ENCODE peak calls at places on chromosomes 6 and 20, in four cellular contexts. One of them, this sample, is unnamed.

GRCh38 chr6:10682319-10682988 is 12.0 kb downstream of the C6orf52 start:
- DNase-seq in H1: no peak
- DNase-seq in endothelial cell of umbilical vein: no peak
- DNase-seq in GM12892: no peak
- DNase-seq in this sample: no peak

GRCh38 chr6:16208989-16209388 is 29.4 kb upstream of the GMPR start:
- DNase-seq in H1: no peak
- DNase-seq in endothelial cell of umbilical vein: no peak
- DNase-seq in GM12892: no peak
- DNase-seq in this sample: no peak

GRCh38 chr20:36113566-36114247 is 40.8 kb upstream of the EPB41L1 start:
- DNase-seq in H1: no peak
- DNase-seq in endothelial cell of umbilical vein: no peak
- DNase-seq in GM12892: no peak
- DNase-seq in this sample: peak

GRCh38 chr6:132471787-132472186 is 41.1 kb downstream of the STX7 start:
- DNase-seq in endothelial cell of umbilical vein: no peak
- DNase-seq in GM12892: no peak
- DNase-seq in H1: no peak
- DNase-seq in this sample: no peak

GRCh38 chr20:39632176-39632575 is 670.0 kb downstream of the DHX35 start:
- DNase-seq in H1: no peak
- DNase-seq in GM12892: no peak
- DNase-seq in endothelial cell of umbilical vein: no peak
- DNase-seq in this sample: no peak

GRCh38 chr6:136415351-136416005 is 125.8 kb upstream of the BCLAF1 start:
- DNase-seq in H1: no peak
- DNase-seq in GM12892: no peak
- DNase-seq in endothelial cell of umbilical vein: no peak
- DNase-seq in this sample: no peak

GRCh38 chr20:25032478-25033183 is 25.3 kb downstream of the ACSS1 start:
- DNase-seq in endothelial cell of umbilical vein: no peak
- DNase-seq in GM12892: no peak
- DNase-seq in H1: no peak
- DNase-seq in this sample: no peak

GRCh38 chr20:34472246-34472925 is 43.8 kb upstream of the DYNLRB1 start:
- DNase-seq in endothelial cell of umbilical vein: peak
- DNase-seq in GM12892: no peak
- DNase-seq in H1: no peak
- DNase-seq in this sample: no peak

GRCh38 chr6:49541936-49542335 is 8.5 kb upstream of the C6orf141 start:
- DNase-seq in H1: no peak
- DNase-seq in endothelial cell of umbilical vein: no peak
- DNase-seq in GM12892: no peak
- DNase-seq in this sample: no peak

GRCh38 chr6:43671011-43671800 is 16.4 kb downstream of the MRPS18A start:
- DNase-seq in H1: no peak
- DNase-seq in endothelial cell of umbilical vein: no peak
- DNase-seq in GM12892: no peak
- DNase-seq in this sample: no peak

GRCh38 chr6:90106449-90106848 is 190.2 kb downstream of the BACH2 start:
- DNase-seq in endothelial cell of umbilical vein: no peak
- DNase-seq in GM12892: no peak
- DNase-seq in H1: no peak
- DNase-seq in this sample: no peak

GRCh38 chr6:157258878-157259277 is 64.4 kb downstream of the TMEM242 start:
- DNase-seq in H1: no peak
- DNase-seq in endothelial cell of umbilical vein: no peak
- DNase-seq in GM12892: no peak
- DNase-seq in this sample: no peak

GRCh38 chr20:15236812-15237211 is 899.4 kb upstream of the FLRT3 start:
- DNase-seq in GM12892: no peak
- DNase-seq in H1: peak
- DNase-seq in endothelial cell of umbilical vein: peak
- DNase-seq in this sample: peak

GRCh38 chr6:3318821-3319540 is 60.2 kb downstream of the PSMG4 start:
- DNase-seq in endothelial cell of umbilical vein: no peak
- DNase-seq in GM12892: no peak
- DNase-seq in H1: no peak
- DNase-seq in this sample: no peak

GRCh38 chr20:36145877-36146707 is 8.4 kb upstream of the EPB41L1 start:
- DNase-seq in endothelial cell of umbilical vein: no peak
- DNase-seq in GM12892: no peak
- DNase-seq in H1: no peak
- DNase-seq in this sample: no peak

GRCh38 chr20:5402903-5403531 is 86.3 kb upstream of the PROKR2 start:
- DNase-seq in GM12892: peak
- DNase-seq in endothelial cell of umbilical vein: peak
- DNase-seq in H1: peak
- DNase-seq in this sample: peak

GRCh38 chr6:117169781-117170281 is 95.5 kb upstream of the VGLL2 start:
- DNase-seq in endothelial cell of umbilical vein: no peak
- DNase-seq in GM12892: no peak
- DNase-seq in H1: no peak
- DNase-seq in this sample: no peak

GRCh38 chr6:50527985-50528384 is 185.3 kb upstream of the TFAP2D start:
- DNase-seq in GM12892: no peak
- DNase-seq in endothelial cell of umbilical vein: no peak
- DNase-seq in H1: no peak
- DNase-seq in this sample: no peak

GRCh38 chr6:11815231-11815630 is 36.6 kb upstream of the ADTRP start:
- DNase-seq in GM12892: no peak
- DNase-seq in H1: no peak
- DNase-seq in endothelial cell of umbilical vein: no peak
- DNase-seq in this sample: no peak

GRCh38 chr6:1497593-1498105 is 108.3 kb downstream of the FOXF2 start:
- DNase-seq in GM12892: no peak
- DNase-seq in H1: peak
- DNase-seq in endothelial cell of umbilical vein: no peak
- DNase-seq in this sample: no peak

GRCh38 chr20:17835240-17835940 is 133.2 kb downstream of the SNX5 start:
- DNase-seq in GM12892: no peak
- DNase-seq in H1: no peak
- DNase-seq in endothelial cell of umbilical vein: peak
- DNase-seq in this sample: no peak

GRCh38 chr6:151483968-151484367 is 9.8 kb upstream of the CCDC170 start:
- DNase-seq in endothelial cell of umbilical vein: no peak
- DNase-seq in GM12892: no peak
- DNase-seq in H1: no peak
- DNase-seq in this sample: no peak

GRCh38 chr6:87200469-87201174 is 45.3 kb downstream of the ZNF292 start:
- DNase-seq in endothelial cell of umbilical vein: no peak
- DNase-seq in GM12892: no peak
- DNase-seq in H1: no peak
- DNase-seq in this sample: no peak

GRCh38 chr20:11459090-11459877 is 458.4 kb upstream of the BTBD3 start:
- DNase-seq in H1: no peak
- DNase-seq in GM12892: no peak
- DNase-seq in endothelial cell of umbilical vein: no peak
- DNase-seq in this sample: no peak

GRCh38 chr6:127878115-127878514 is 22.7 kb downstream of the THEMIS start:
- DNase-seq in H1: no peak
- DNase-seq in endothelial cell of umbilical vein: no peak
- DNase-seq in GM12892: no peak
- DNase-seq in this sample: no peak

GRCh38 chr6:14083262-14083661 is 34.3 kb upstream of the CD83 start:
- DNase-seq in GM12892: no peak
- DNase-seq in endothelial cell of umbilical vein: no peak
- DNase-seq in H1: no peak
- DNase-seq in this sample: no peak

GRCh38 chr20:62534526-62535221 is 58.9 kb upstream of the GATA5 start:
- DNase-seq in endothelial cell of umbilical vein: no peak
- DNase-seq in GM12892: no peak
- DNase-seq in H1: no peak
- DNase-seq in this sample: no peak

GRCh38 chr20:62537649-62538292 is 62.0 kb upstream of the GATA5 start:
- DNase-seq in GM12892: no peak
- DNase-seq in H1: no peak
- DNase-seq in endothelial cell of umbilical vein: no peak
- DNase-seq in this sample: no peak

GRCh38 chr20:62535282-62535811 is 59.6 kb upstream of the GATA5 start:
- DNase-seq in H1: no peak
- DNase-seq in endothelial cell of umbilical vein: no peak
- DNase-seq in GM12892: no peak
- DNase-seq in this sample: no peak

GRCh38 chr20:62535964-62536363 is 60.2 kb upstream of the GATA5 start:
- DNase-seq in GM12892: no peak
- DNase-seq in H1: no peak
- DNase-seq in endothelial cell of umbilical vein: no peak
- DNase-seq in this sample: no peak

GRCh38 chr20:62536731-62537401 is 61.1 kb upstream of the GATA5 start:
- DNase-seq in H1: no peak
- DNase-seq in GM12892: no peak
- DNase-seq in endothelial cell of umbilical vein: no peak
- DNase-seq in this sample: no peak
- TF ChIP-seq POLR2AphosphoS5 in H1: no peak
- TF ChIP-seq POLR2AphosphoS5 in GM12892: no peak
- TF ChIP-seq POLR2AphosphoS5 in endothelial cell of umbilical vein: no peak
- TF ChIP-seq POLR2AphosphoS5 in this sample: no peak

GRCh38 chr6:4352731-4353130 is 217.4 kb upstream of the ECI2 start:
- DNase-seq in endothelial cell of umbilical vein: no peak
- DNase-seq in GM12892: no peak
- DNase-seq in H1: no peak
- DNase-seq in this sample: no peak

GRCh38 chr6:4350571-4351505 is 215.5 kb upstream of the ECI2 start:
- DNase-seq in GM12892: no peak
- DNase-seq in H1: no peak
- DNase-seq in endothelial cell of umbilical vein: peak
- DNase-seq in this sample: no peak

GRCh38 chr6:4351506-4351852 is 216.1 kb upstream of the ECI2 start:
- DNase-seq in GM12892: no peak
- DNase-seq in H1: peak
- DNase-seq in endothelial cell of umbilical vein: no peak
- DNase-seq in this sample: no peak

GRCh38 chr6:4354181-4354580 is 218.8 kb upstream of the ECI2 start:
- DNase-seq in H1: no peak
- DNase-seq in GM12892: no peak
- DNase-seq in endothelial cell of umbilical vein: no peak
- DNase-seq in this sample: no peak

DNA sequence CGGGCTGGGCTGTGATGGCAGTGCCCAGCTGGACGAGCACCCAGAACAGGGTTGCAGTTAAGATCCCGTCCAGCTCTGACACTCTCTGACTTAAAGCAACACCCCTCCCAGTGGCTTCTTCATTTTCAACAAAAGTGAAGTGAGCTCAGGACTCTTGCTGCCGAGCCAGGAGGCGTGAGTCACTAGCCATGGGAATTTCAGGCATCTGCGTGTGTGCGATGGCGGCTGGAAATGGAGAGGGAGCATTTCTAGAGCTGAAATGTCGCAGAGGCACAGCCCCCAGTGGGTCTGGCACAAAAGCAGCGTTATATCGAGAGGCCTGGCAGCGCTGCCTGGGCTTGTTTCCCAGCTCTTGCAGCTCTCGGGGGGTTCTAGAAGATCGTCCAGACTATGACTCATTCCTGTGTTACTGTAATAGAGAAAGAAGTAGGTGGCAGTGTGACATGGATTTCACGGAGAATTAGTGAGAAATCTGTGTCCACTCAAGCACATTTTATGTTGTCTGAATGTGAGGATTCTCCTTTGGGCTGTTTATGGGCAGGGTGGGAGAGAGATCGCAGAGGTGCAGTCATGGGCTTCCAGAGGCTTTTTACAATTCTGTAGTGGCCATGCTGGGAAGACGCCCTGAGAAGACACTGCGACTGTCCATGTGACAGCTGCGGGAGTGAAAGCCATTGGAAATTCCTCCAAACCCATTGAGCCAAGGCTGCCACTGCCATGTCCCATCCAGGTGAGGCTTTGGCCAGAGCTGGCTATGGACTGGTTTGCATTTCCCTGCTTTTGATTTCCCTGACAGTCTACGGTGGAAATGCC is 216.7 kb upstream of the ECI2 start:
- DNase-seq in H1: peak
- DNase-seq in GM12892: no peak
- DNase-seq in endothelial cell of umbilical vein: peak
- DNase-seq in this sample: no peak
- TF ChIP-seq POLR2A in H1: no peak
- TF ChIP-seq POLR2A in GM12892: no peak
- TF ChIP-seq POLR2A in endothelial cell of umbilical vein: no peak
- TF ChIP-seq POLR2A in this sample: no peak

GRCh38 chr6:149963462-149964242 is at the start of gene ULBP1:
- DNase-seq in endothelial cell of umbilical vein: peak
- DNase-seq in H1: peak
- DNase-seq in GM12892: peak
- DNase-seq in this sample: peak
- TF ChIP-seq POLR2AphosphoS5 in endothelial cell of umbilical vein: peak
- TF ChIP-seq POLR2AphosphoS5 in H1: peak
- TF ChIP-seq POLR2AphosphoS5 in GM12892: no peak
- TF ChIP-seq POLR2AphosphoS5 in this sample: no peak

GRCh38 chr6:53615633-53616449 is 49.7 kb downstream of the KLHL31 start:
- DNase-seq in endothelial cell of umbilical vein: no peak
- DNase-seq in GM12892: no peak
- DNase-seq in H1: no peak
- DNase-seq in this sample: no peak
- TF ChIP-seq POLR2A in endothelial cell of umbilical vein: no peak
- TF ChIP-seq POLR2A in GM12892: no peak
- TF ChIP-seq POLR2A in H1: no peak
- TF ChIP-seq POLR2A in this sample: no peak

DNA sequence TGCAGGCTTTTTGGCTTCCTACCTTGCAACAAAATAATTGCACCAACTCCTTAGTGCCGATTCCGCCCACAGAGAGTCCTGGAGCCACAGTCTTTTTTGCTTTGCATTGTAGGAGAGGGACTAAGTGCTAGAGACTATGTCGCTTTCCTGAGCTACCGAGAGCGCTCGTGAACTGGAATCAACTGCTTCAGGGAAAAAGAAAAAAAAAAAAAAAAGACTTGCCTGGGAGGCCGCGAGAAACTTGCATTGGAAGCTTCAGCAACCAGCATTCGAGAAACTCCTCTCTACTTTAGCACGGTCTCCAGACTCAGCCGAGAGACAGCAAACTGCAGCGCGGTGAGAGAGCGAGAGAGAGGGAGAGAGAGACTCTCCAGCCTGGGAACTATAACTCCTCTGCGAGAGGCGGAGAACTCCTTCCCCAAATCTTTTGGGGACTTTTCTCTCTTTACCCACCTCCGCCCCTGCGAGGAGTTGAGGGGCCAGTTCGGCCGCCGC is 423 bp downstream of the SOX4 start:
- DNase-seq in GM12892: no peak
- DNase-seq in endothelial cell of umbilical vein: no peak
- DNase-seq in H1: no peak
- DNase-seq in this sample: no peak
- TF ChIP-seq POLR2AphosphoS5 in GM12892: no peak
- TF ChIP-seq POLR2AphosphoS5 in endothelial cell of umbilical vein: no peak
- TF ChIP-seq POLR2AphosphoS5 in H1: no peak
- TF ChIP-seq POLR2AphosphoS5 in this sample: no peak